ENCODE peak calls at places on chromosomes 16 and 17, in eight cellular contexts. O is HCT116, N is tibial nerve, Z is right lobe of liver, F is thyroid gland, K is stomach, A is breast epithelium, L is heart left ventricle. E is an unnamed sample.

GRCh38 chr17:55177914-55178217 is 86.9 kb upstream of the HLF start:
- DNase-seq in O (no peak), N (no peak), Z (no peak), F (no peak), K (no peak), A (no peak), L (no peak), E (no peak)

GRCh38 chr17:43034623-43035293 is 9.7 kb downstream of the RND2 start:
- DNase-seq in O (no peak), N (no peak), Z (no peak), F (no peak), K (no peak), A (no peak), L (no peak), E (no peak)

GRCh38 chr17:47615766-47616424 is 33.8 kb upstream of the KPNB1 start:
- DNase-seq in O (peak), N (no peak), Z (no peak), F (no peak), K (no peak), A (no peak), L (no peak), E (no peak)

GRCh38 chr16:27767081-27767480 is 217.1 kb downstream of the KATNIP start:
- DNase-seq in O (no peak), N (no peak), Z (no peak), F (no peak), K (no peak), A (no peak), L (no peak), E (no peak)

GRCh38 chr17:3574231-3574630 is 16.6 kb upstream of the TRPV3 start:
- DNase-seq in O (no peak), N (no peak), Z (no peak), F (no peak), K (no peak), A (no peak), L (no peak), E (no peak)

GRCh38 chr16:80899804-80900592 is 95.6 kb upstream of the CDYL2 start:
- DNase-seq in O (no peak), N (peak), Z (peak), F (peak), K (peak), A (peak), L (peak), E (peak)

GRCh38 chr17:75822800-75823166 is 21.4 kb downstream of the UNC13D start:
- DNase-seq in O (no peak), N (no peak), Z (no peak), F (no peak), K (no peak), A (no peak), L (no peak), E (no peak)

GRCh38 chr17:81300586-81301155 is 5.6 kb upstream of the SLC38A10 start:
- DNase-seq in O (no peak), N (no peak), Z (no peak), F (no peak), K (no peak), A (no peak), L (no peak), E (no peak)

GRCh38 chr17:21085707-21086106 is 41.1 kb upstream of the DHRS7B start:
- DNase-seq in O (no peak), N (no peak), Z (no peak), F (no peak), K (no peak), A (no peak), L (no peak), E (no peak)

GRCh38 chr16:80973991-80974390 is 32.7 kb downstream of the CMC2 start:
- DNase-seq in O (no peak), N (no peak), Z (no peak), F (no peak), K (no peak), A (no peak), L (no peak), E (no peak)

GRCh38 chr17:65064452-65065019 is 8.0 kb upstream of the GNA13 start:
- DNase-seq in O (no peak), N (no peak), Z (no peak), F (peak), K (no peak), A (peak), L (no peak), E (no peak)

GRCh38 chr16:23064642-23065041 is 84.6 kb downstream of the USP31 start:
- DNase-seq in O (no peak), N (no peak), Z (no peak), F (no peak), K (no peak), A (no peak), L (no peak), E (no peak)

GRCh38 chr17:49020609-49021008 is 23.4 kb downstream of the IGF2BP1 start:
- DNase-seq in O (no peak), N (no peak), Z (no peak), F (no peak), K (no peak), A (no peak), L (no peak), E (no peak)

GRCh38 chr17:18182978-18183333 is 672 bp upstream of the ALKBH5 start:
- DNase-seq in O (no peak), N (peak), Z (peak), F (peak), K (peak), A (no peak), L (peak), E (peak)
- TF ChIP-seq CTCF in O (no peak), N (no peak), Z (no peak), F (no peak), K (no peak), A (peak), L (no peak), E (no peak)

GRCh38 chr17:29720471-29720990 is 97.8 kb upstream of the CORO6 start:
- DNase-seq in O (no peak), N (no peak), Z (no peak), F (no peak), K (no peak), A (no peak), L (no peak), E (no peak)

GRCh38 chr17:29718446-29719039 is 95.8 kb upstream of the CORO6 start:
- DNase-seq in O (no peak), N (no peak), Z (no peak), F (no peak), K (no peak), A (no peak), L (no peak), E (no peak)

GRCh38 chr17:29719469-29719868 is 96.8 kb upstream of the CORO6 start:
- DNase-seq in O (no peak), N (no peak), Z (no peak), F (no peak), K (no peak), A (no peak), L (no peak), E (no peak)

GRCh38 chr17:29723283-29724047 is 100.8 kb upstream of the CORO6 start:
- DNase-seq in O (no peak), N (no peak), Z (no peak), F (no peak), K (no peak), A (no peak), L (no peak), E (no peak)

GRCh38 chr17:29722411-29723198 is 99.9 kb upstream of the CORO6 start:
- DNase-seq in O (no peak), N (peak), Z (no peak), F (peak), K (no peak), A (peak), L (peak), E (peak)
- TF ChIP-seq POLR2A in O (no peak), N (no peak), Z (no peak), F (no peak), K (no peak), A (no peak), L (no peak), E (no peak)

GRCh38 chr16:87056083-87056482 is 261.1 kb downstream of the C16orf95 start:
- DNase-seq in O (no peak), N (no peak), Z (no peak), F (no peak), K (no peak), A (no peak), L (no peak), E (no peak)
- TF ChIP-seq CTCF in O (no peak), N (no peak), Z (no peak), F (no peak), K (no peak), A (no peak), L (peak), E (no peak)

DNA sequence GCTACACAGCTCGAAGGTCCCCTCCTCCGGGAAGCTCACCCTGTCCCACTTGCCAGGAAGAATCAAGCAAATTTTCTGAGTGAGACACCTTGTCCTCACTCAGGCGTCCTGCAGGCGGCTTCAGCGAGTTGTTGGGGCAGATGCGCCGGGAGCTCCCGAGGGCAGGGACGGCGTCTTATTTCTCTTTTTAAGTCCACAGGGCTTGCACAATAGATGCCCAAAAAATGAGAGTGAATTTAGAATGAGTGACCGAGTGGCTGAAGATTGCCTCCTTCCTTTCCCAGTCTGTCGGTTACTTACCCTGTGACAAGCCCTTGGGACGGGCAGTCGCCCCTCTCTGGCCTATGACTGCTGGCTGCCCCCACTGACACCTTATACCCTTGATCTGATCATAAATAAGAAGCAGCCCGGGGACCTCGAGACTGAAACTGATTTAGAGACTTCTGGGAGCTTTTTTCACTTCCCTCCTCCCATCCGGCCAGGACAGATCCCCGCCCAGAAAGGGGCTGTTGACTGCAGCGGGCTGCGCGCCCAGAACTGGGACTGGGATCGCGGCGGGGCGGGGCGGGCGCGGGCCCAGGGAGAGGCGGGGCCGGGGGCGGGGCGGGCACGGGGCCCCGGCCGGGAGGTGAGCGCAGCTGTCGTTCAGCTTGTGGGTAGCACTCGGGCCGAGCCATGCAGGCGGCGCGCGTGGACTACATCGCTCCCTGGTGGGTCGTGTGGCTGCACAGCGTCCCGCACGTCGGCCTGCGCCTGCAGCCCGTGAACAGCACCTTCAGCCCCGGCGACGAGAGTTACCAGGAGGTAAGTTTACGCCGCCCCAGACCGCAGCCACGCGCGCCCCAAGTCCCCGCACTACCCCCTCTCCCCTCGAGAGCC is at the start of gene TTYH2:
- DNase-seq in O (peak), N (peak), Z (peak), F (peak), K (peak), A (peak), L (peak), E (peak)
- TF ChIP-seq POLR2A in O (peak), N (peak), Z (peak), F (peak), K (no peak), A (no peak), L (no peak), E (no peak)

DNA sequence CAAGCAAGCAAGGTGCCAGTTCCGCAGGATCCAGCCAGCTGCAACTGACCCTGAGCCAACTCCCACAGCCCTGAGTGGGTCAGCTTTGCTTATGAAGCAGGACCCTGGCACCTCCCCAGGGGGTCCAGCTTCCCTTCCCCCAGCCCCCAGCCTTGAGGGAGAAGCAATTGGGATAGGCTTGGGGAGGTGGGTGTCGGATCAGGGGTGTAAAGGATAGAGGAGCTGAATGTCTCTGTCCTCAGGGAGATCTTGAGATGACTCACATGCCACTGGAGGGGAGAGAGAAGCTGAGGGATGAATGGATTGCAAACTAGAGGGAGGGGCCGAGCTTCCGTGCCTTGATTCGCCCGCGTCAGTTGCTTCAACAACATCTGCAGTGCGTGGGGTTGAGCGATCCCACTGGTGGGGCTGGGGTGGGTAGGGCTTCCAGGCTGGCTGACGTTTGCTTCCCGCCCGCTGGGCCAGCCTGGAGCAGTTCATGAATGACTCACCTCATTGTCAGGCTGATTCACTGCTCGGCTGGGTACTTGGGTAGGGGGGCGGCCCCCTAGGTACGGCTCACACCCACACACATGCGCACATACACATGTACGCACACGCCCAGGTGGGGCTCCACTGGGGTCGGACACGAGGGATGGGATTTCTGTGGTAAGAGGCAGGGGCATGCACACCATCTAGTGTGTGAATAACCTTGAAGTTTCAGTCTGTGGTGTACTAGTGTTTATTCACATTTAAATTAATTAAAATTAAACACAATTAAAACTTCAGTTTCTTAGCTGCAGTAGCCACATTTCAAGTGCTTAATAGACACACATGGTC is 3.6 kb upstream of the HROB start:
- DNase-seq in O (peak), N (peak), Z (no peak), F (peak), K (peak), A (peak), L (peak), E (peak)
- TF ChIP-seq CTCF in O (no peak), N (no peak), Z (no peak), F (no peak), K (no peak), A (no peak), L (no peak), E (no peak)

GRCh38 chr16:88807626-88808453 is 3.9 kb downstream of the APRT start:
- DNase-seq in O (no peak), N (no peak), Z (peak), F (no peak), K (no peak), A (no peak), L (no peak), E (no peak)
- TF ChIP-seq POLR2A in O (peak), N (no peak), Z (no peak), F (no peak), K (no peak), A (no peak), L (no peak), E (no peak)

E was measured in ovary.